ENCODE peak calls at places on chromosomes 5 and 9, in six cellular contexts. F is cardiac fibroblast, V is HT1080, N is NCI-H1694 treated with DMSO at 0.1 percent for 48 hours, U is GF-D8, C is Peyer's patch. W is an unnamed sample.

GRCh38 chr9:21031091-21031817 is at the start of gene HACD4:
- DNase-seq in N (no peak), V (no peak), U (peak; percentile 38), C (peak; percentile 58), F (peak; percentile 42), W (peak; percentile 45)

GRCh38 chr9:129665008-129665771 is at the start of gene PRRX2:
- DNase-seq in F (no peak), U (no peak), C (no peak), N (no peak), V (no peak), W (no peak)

GRCh38 chr5:126004636-126005035 is 418.6 kb upstream of the GRAMD2B start:
- DNase-seq in N (no peak), V (no peak), F (peak; percentile 2), U (no peak), C (no peak), W (no peak)

GRCh38 chr5:74949976-74950375 is 83.8 kb upstream of the FAM169A start:
- DNase-seq in C (no peak), N (no peak), U (no peak), V (no peak), F (no peak), W (no peak)

GRCh38 chr9:224540-225520 is 10.2 kb downstream of the DOCK8 start:
- DNase-seq in C (no peak), U (peak; percentile 74), F (peak; percentile 18), V (peak; percentile 66), N (no peak), W (no peak)

GRCh38 chr5:42813533-42813932 is 1.8 kb upstream of the SELENOP start:
- DNase-seq in U (no peak), N (no peak), V (no peak), C (no peak), F (no peak), W (no peak)

GRCh38 chr9:129551393-129551973 is 69.4 kb downstream of the C9orf50 start:
- DNase-seq in U (no peak), F (no peak), C (no peak), V (no peak), N (no peak), W (no peak)

GRCh38 chr9:278651-279050 is 64.0 kb downstream of the DOCK8 start:
- DNase-seq in U (no peak), F (no peak), N (no peak), C (no peak), V (peak; percentile 2), W (no peak)

GRCh38 chr5:20694121-20694520 is 706.1 kb upstream of the CDH18 start:
- DNase-seq in U (no peak), C (no peak), N (no peak), F (peak; percentile 52), V (peak; percentile 32), W (peak; percentile 1)

GRCh38 chr9:133491656-133491925 is 12.7 kb upstream of the SLC2A6 start:
- DNase-seq in C (no peak), U (no peak), V (no peak), F (no peak), N (no peak), W (no peak)

GRCh38 chr9:108809269-108809668 is 46.5 kb downstream of the ACTL7B start:
- DNase-seq in U (no peak), V (no peak), N (no peak), C (no peak), F (no peak), W (no peak)

GRCh38 chr5:67672633-67673032 is 476.0 kb upstream of the CD180 start:
- DNase-seq in U (no peak), N (no peak), C (no peak), F (peak; percentile 69), V (peak; percentile 32), W (no peak)

GRCh38 chr5:14326035-14326909 is 183.1 kb downstream of the TRIO start:
- DNase-seq in N (no peak), V (peak; percentile 29), C (no peak), U (no peak), F (no peak), W (no peak)

GRCh38 chr9:132793606-132794580 is 84.2 kb downstream of the AK8 start:
- DNase-seq in C (no peak), F (no peak), U (no peak), V (no peak), N (no peak), W (no peak)

GRCh38 chr5:67417839-67418238 is 221.2 kb upstream of the CD180 start:
- DNase-seq in U (no peak), N (no peak), C (no peak), V (no peak), F (no peak), W (no peak)